ENCODE peak calls at places on chromosomes 16 and 17, in four cellular contexts. J, Y, Q and V are unnamed samples.

GRCh38 chr16:2040450-2041105 is 7.1 kb downstream of the NTHL1 start:
- DNase-seq in J (no peak), Q (no peak), Y (no peak), V (no peak)

GRCh38 chr17:51541215-51541614 is 280.9 kb downstream of the UTP18 start:
- DNase-seq in J (no peak), Y (no peak), Q (no peak), V (no peak)

GRCh38 chr17:77475012-77475976 is 334.5 kb downstream of the SEC14L1 start:
- DNase-seq in Q (peak; percentile 39), Y (no peak), J (no peak), V (no peak)

GRCh38 chr17:28216528-28216927 is 102.5 kb upstream of the TMEM97 start:
- DNase-seq in J (no peak), Y (no peak), Q (peak; percentile 50), V (no peak)

GRCh38 chr17:48113201-48113676 is 5.7 kb downstream of the SNX11 start:
- DNase-seq in Q (no peak), J (no peak), Y (no peak), V (no peak)

GRCh38 chr17:29178750-29179231 is 1.4 kb downstream of the MYO18A start:
- DNase-seq in J (no peak), Q (no peak), Y (no peak), V (no peak)

GRCh38 chr16:3961449-3961849 is 80.9 kb upstream of the CREBBP start:
- DNase-seq in Q (peak; percentile 46), Y (no peak), J (no peak), V (peak; percentile 30)

GRCh38 chr17:80119271-80119791 is 17.9 kb downstream of the GAA start:
- DNase-seq in Q (no peak), J (no peak), Y (no peak), V (no peak)

GRCh38 chr17:39939588-39940419 is 12.3 kb downstream of the LRRC3C start:
- DNase-seq in Q (peak; percentile 92), Y (no peak), J (no peak), V (no peak)

GRCh38 chr16:66364117-66364958 is 2.2 kb upstream of the CDH5 start:
- DNase-seq in Q (no peak), J (peak; percentile 62), Y (no peak), V (no peak)

GRCh38 chr17:76734080-76734840 is 2.9 kb downstream of the SRSF2 start:
- DNase-seq in J (no peak), Y (no peak), Q (peak; percentile 46), V (no peak)

GRCh38 chr16:27428035-27428785 is 26.2 kb downstream of the IL21R start:
- DNase-seq in Y (no peak), J (no peak), Q (no peak), V (no peak)

GRCh38 chr17:68182940-68183551 is 64.8 kb upstream of the AMZ2 start:
- DNase-seq in Y (no peak), J (no peak), Q (no peak), V (no peak)

GRCh38 chr16:58196898-58197313 is 1.0 kb downstream of the CSNK2A2 start:
- DNase-seq in J (no peak), Y (no peak), Q (peak; percentile 3), V (no peak)

GRCh38 chr16:24041834-24042631 is 206.2 kb downstream of the PRKCB start:
- DNase-seq in J (peak; percentile 49), Q (peak; percentile 60), Y (peak; percentile 83), V (peak; percentile 79)

GRCh38 chr16:57276596-57276995 is 7.9 kb downstream of the PLLP start:
- DNase-seq in Y (no peak), Q (no peak), J (no peak), V (no peak)

GRCh38 chr16:14436410-14436955 is 193.6 kb downstream of the PARN start:
- DNase-seq in Y (no peak), J (no peak), Q (no peak), V (no peak)

GRCh38 chr17:76208120-76208519 is 32.2 kb downstream of the RNF157 start:
- DNase-seq in Y (no peak), Q (no peak), J (no peak), V (no peak)

GRCh38 chr17:44820631-44821196 is 9.4 kb downstream of the GJC1 start:
- DNase-seq in Y (no peak), Q (peak; percentile 89), J (no peak), V (no peak)

GRCh38 chr17:49439673-49440571 is 25.2 kb upstream of the PHB1 start:
- DNase-seq in J (no peak), Y (no peak), Q (no peak), V (no peak)

GRCh38 chr17:30378191-30378796 is 433 bp upstream of the CPD start:
- DNase-seq in J (peak; percentile 30), Q (no peak), Y (peak; percentile 25), V (peak; percentile 29)

GRCh38 chr16:22206847-22207714 is 1.0 kb downstream of the EEF2K start:
- DNase-seq in J (peak; percentile 89), Y (peak; percentile 33), Q (peak; percentile 41), V (no peak)

GRCh38 chr17:79305831-79306687 is 231.4 kb downstream of the ENGASE start:
- DNase-seq in Q (no peak), Y (no peak), J (peak; percentile 41), V (no peak)

GRCh38 chr17:11948791-11949190 is 48.5 kb downstream of the ZNF18 start:
- DNase-seq in Q (peak; percentile 67), Y (no peak), J (no peak), V (no peak)

GRCh38 chr16:82633964-82634600 is 7.3 kb downstream of the CDH13 start:
- DNase-seq in Y (no peak), J (no peak), Q (no peak), V (peak; percentile 41)

GRCh38 chr17:1001640-1002411 is 4.9 kb downstream of the TIMM22 start:
- DNase-seq in Q (peak; percentile 78), Y (no peak), J (no peak), V (no peak)

GRCh38 chr17:77724876-77725615 is 233.5 kb upstream of the TNRC6C start:
- DNase-seq in J (no peak), Y (no peak), Q (no peak), V (no peak)

GRCh38 chr16:15928261-15929104 is 20.9 kb upstream of the ABCC1 start:
- DNase-seq in Q (no peak), J (no peak), Y (no peak), V (no peak)

GRCh38 chr17:4545217-4545951 is 9.8 kb downstream of the MYBBP1A start:
- DNase-seq in Q (no peak), Y (no peak), J (no peak), V (no peak)

GRCh38 chr17:10628756-10629155 is 28.4 kb downstream of the MYH3 start:
- DNase-seq in Q (no peak), J (no peak), Y (peak; percentile 66), V (no peak)

GRCh38 chr17:28911411-28912045 is 8.6 kb upstream of the DHRS13 start:
- DNase-seq in Y (no peak), J (no peak), Q (no peak), V (no peak)

GRCh38 chr16:88383401-88384221 is 852 bp downstream of the ZNF469 start:
- DNase-seq in J (peak; percentile 46), Q (peak; percentile 33), Y (peak; percentile 51), V (peak; percentile 45)

GRCh38 chr17:21285164-21286065 is 904 bp downstream of the MAP2K3 start:
- DNase-seq in Q (peak; percentile 55), Y (no peak), J (no peak), V (no peak)

GRCh38 chr17:61638087-61638486 is 47.1 kb upstream of the NACA2 start:
- DNase-seq in Q (no peak), J (no peak), Y (no peak), V (no peak)

GRCh38 chr17:71284032-71284755 is 836.6 kb upstream of the SOX9 start:
- DNase-seq in J (no peak), Q (no peak), Y (no peak), V (no peak)

GRCh38 chr16:29789775-29790182 is 772 bp upstream of the KIF22 start:
- DNase-seq in J (no peak), Q (no peak), Y (no peak), V (no peak)

GRCh38 chr17:62809656-62810055 is 1.5 kb upstream of the MARCHF10 start:
- DNase-seq in J (no peak), Q (no peak), Y (no peak), V (no peak)
- TF ChIP-seq CTCF in J (no peak), Q (no peak), Y (no peak), V (no peak)

DNA sequence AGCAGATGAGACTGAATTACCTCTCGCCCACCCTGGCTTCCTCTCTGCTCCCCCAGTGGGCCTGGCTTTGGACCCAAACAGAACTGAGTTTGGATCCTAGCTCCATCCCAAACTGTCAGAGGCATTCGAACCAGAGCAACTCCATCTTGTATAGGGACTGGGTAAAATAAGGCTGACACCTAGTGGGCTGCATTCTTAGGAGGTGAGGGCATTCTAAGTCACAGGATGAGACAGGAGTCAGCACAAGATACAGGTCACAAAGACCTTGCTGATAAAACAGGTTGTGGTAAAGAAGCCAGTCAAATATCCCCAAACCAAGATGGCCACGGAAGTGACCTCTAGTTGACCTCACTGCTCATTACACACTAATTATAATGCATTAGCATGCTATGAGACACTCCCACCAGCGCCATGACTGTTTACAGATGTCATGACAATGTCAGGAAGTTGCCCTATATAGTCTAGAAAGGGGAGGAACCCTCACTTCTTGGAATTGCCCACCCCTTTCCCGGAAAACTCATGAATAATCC is 44.4 kb downstream of the LYRM1 start:
- DNase-seq in Q (peak; percentile 21), Y (no peak), J (no peak), V (no peak)
- TF ChIP-seq CTCF in Q (no peak), Y (no peak), J (peak; percentile 18), V (no peak)

GRCh38 chr16:17194190-17194780 is 276.5 kb downstream of the XYLT1 start:
- DNase-seq in J (peak; percentile 27), Y (peak; percentile 87), Q (no peak), V (peak; percentile 53)
- TF ChIP-seq CTCF in J (peak; percentile 64), Y (peak; percentile 78), Q (peak; percentile 89), V (peak; percentile 66)

DNA sequence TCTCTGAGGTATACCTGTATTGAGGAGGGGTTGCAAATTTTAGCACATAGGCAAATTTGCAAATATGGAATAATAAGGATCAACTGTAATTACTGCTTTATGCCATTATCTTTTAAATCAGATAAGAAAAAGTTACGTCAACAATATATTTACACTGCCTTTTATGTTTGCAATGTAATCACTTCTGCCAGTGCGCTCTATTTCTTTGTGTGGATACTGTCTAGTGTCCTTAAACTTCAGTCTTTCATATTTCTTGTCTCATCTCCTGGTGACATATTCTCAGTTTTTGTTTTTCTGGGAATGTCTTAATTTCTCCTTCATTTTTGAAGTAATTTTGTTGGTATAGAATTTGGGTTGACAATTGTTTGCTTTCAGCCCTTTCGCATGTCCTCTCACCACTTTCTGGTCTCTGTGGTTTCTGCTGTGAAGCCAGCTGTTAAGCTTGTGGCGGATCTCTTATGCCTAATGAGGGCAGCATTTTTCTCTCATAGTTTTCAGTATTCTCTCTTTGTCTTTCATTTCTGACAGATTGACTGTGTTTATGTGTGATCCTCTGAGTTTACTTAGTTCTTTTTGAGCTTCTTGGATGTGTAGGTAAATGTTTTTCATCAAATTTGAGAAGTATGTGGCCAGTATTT is 37.6 kb upstream of the ABCC11 start:
- DNase-seq in Y (no peak), J (no peak), Q (no peak), V (no peak)
- TF ChIP-seq CTCF in Y (no peak), J (no peak), Q (no peak), V (no peak)